ENCODE peak calls at places on chromosomes 11 and 22, in four cellular contexts. I, Y, X and L are unnamed samples.

GRCh38 chr11:110251837-110252236 is 44.6 kb downstream of the RDX start:
- DNase-seq in X (no peak), I (no peak), Y (no peak), L (no peak)

GRCh38 chr22:38049812-38050619 is 7.2 kb upstream of the PICK1 start:
- DNase-seq in Y (no peak), X (no peak), I (no peak), L (no peak)

GRCh38 chr11:45983471-45983845 is 61.0 kb downstream of the LARGE2 start:
- DNase-seq in X (no peak), I (no peak), Y (no peak), L (no peak)

GRCh38 chr11:47786373-47786772 is 19.2 kb upstream of the FNBP4 start:
- DNase-seq in X (no peak), I (no peak), Y (no peak), L (peak)

GRCh38 chr11:61551630-61552029 is 29.2 kb downstream of the SYT7 start:
- DNase-seq in I (no peak), X (no peak), Y (no peak), L (peak)

GRCh38 chr11:47431356-47432083 is 5.3 kb upstream of the PSMC3 start:
- DNase-seq in I (no peak), Y (no peak), X (no peak), L (peak)

GRCh38 chr11:6531267-6531752 is 34.2 kb downstream of the DNHD1 start:
- DNase-seq in X (peak), Y (no peak), I (no peak), L (no peak)

GRCh38 chr11:78063440-78064181 is at the start of gene THRSP:
- DNase-seq in I (no peak), Y (no peak), X (no peak), L (no peak)

GRCh38 chr11:78802058-78802633 is 227.5 kb upstream of the NARS2 start:
- DNase-seq in I (no peak), X (no peak), Y (no peak), L (no peak)

GRCh38 chr11:73980001-73980960 is 2.4 kb downstream of the UCP2 start:
- DNase-seq in Y (no peak), I (peak), X (no peak), L (peak)

GRCh38 chr22:23984430-23984829 is 4.5 kb downstream of the GSTT2 start:
- DNase-seq in Y (no peak), I (peak), X (no peak), L (no peak)

GRCh38 chr11:132790466-132790865 is 741.8 kb downstream of the OPCML start:
- DNase-seq in I (no peak), X (no peak), Y (no peak), L (no peak)

GRCh38 chr11:61057615-61058014 is 44.7 kb upstream of the CD5 start:
- DNase-seq in X (no peak), Y (no peak), I (no peak), L (no peak)

GRCh38 chr11:17156283-17156682 is 51.5 kb downstream of the PIK3C2A start:
- DNase-seq in X (no peak), I (no peak), Y (no peak), L (no peak)
- H3K27ac ChIP-seq in X (no peak), I (no peak), Y (no peak), L (no peak)

DNA sequence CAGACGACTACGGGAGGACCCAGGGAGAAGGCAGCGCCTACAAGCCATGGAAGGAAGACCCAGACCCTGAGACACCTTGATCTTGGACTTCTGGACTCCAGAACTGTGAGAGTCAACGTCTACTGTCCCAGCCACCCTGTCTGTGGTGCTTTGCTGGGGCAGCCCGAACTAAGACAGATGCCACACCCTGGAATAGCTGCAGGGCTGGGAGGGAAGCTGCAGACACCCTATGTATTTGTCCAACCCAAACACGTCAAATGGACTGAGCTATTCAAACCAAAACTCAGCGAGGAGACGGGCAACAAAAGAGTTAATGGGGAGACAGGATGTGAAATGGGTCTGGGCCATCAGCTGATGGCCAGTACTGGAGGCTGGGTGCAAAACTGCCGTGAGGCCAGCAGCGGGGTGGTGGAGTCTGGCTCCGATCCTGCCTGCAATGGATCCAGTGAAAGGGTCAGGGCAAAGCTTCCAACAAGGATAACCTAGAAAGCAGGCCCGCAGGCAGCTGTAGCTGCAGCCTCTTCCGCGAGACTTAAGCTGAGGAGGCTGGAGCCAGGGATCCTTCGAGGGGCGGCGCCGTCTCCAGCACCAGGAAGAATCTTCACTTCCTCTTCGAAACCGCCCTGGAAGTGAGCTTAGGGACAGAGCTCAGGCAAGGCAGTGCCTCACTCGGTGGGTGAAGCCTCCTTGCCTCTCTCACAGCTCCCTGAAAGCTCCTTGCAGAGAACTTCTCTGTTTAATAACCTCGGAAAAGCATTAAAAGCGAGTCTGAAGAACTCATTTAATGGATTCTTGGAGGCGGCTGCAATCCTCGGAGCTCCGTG is 169.6 kb downstream of the CTTN start:
- DNase-seq in I (no peak), X (peak), Y (no peak), L (peak)
- H3K27ac ChIP-seq in I (no peak), X (peak), Y (no peak), L (peak)

GRCh38 chr11:115497303-115497702 is 6.9 kb downstream of the CADM1 start:
- DNase-seq in X (no peak), I (no peak), Y (no peak), L (no peak)
- H3K27ac ChIP-seq in X (peak), I (no peak), Y (no peak), L (no peak)

DNA sequence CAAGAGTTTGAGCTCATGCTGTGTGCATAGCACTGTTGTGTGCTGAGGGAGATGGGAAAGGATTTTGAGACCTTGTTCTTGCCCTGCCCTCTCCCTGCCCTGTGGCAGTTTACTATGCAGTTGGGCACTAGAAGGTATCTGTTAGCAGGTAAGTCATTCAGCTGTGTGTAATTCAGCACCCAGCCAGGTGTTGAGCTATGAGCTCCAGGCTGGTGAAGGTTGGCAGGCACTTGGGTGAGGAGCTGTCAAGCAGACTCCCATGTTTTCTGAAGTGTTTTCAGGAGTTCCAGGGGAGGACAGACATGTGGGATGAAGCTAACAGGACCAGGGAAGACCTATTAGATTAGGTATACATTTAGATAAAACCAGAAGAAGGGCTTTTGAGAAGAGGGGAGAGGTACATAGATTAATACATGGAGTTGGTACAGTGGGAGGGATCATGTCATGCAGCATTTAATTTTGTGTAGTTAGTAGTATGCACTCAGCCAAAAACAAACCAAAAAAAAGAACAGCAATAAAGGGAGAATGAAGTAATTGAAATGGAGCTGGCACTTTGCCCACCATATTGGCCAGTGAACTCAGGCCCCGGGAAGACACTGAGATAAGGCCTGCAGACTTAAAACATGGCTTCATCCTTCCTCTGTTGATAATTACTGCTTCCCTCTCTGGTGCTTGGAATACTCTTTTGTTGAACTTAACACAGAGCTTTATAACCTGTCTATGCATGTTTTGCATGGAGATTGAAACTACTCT is 2.9 kb downstream of the PANX1 start:
- DNase-seq in I (no peak), Y (no peak), X (peak), L (peak)
- H3K27ac ChIP-seq in I (no peak), Y (no peak), X (peak), L (peak)

GRCh38 chr11:12007769-12008737 is at the start of gene DKK3:
- DNase-seq in Y (no peak), I (no peak), X (no peak), L (no peak)
- H3K27ac ChIP-seq in Y (no peak), I (no peak), X (peak), L (peak)

DNA sequence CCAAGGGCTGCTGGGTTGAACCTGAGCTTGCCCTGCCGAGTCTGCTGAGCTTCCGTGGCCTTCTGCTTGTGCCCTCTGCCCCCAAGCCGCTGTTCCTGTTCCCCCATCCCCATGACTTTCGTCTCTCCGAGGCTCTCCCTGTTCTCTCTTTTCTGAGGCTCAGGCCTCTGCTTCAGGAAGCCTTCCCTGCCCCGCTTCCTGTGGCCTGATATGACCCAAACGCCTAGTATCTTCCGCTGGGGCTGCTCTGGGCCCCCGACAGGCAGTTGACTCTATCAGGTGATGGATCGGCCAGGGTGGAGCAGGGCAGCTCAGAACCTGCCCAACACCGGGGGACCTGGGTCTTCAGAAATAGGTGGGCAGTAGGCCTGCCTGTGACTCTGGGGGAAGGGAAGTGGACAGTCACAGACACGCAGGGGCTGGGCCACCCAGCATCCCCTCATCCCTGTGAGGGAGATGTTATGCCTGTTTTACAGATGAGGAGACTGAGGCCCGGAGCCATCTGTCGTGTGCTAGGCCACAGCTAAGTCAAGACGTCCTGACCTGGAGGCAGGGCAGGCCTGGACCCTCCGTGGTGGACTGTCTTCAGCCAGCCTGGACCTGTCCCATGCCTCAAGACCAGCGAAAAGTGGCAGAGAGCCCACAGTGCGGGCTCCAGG is 16.3 kb downstream of the BAD start:
- DNase-seq in Y (no peak), X (no peak), I (no peak), L (no peak)
- H3K27ac ChIP-seq in Y (no peak), X (peak), I (no peak), L (peak)

GRCh38 chr11:7964873-7965272 is 374 bp downstream of the NLRP10 start:
- DNase-seq in Y (no peak), I (no peak), X (no peak), L (no peak)

GRCh38 chr11:7965386-7965785 is at the start of gene NLRP10:
- DNase-seq in X (no peak), I (no peak), Y (no peak), L (no peak)

GRCh38 chr11:7967826-7968225 is 2.6 kb upstream of the NLRP10 start:
- DNase-seq in Y (no peak), I (no peak), X (no peak), L (no peak)

GRCh38 chr11:7967097-7967496 is 1.9 kb upstream of the NLRP10 start:
- DNase-seq in Y (no peak), X (no peak), I (no peak), L (no peak)

DNA sequence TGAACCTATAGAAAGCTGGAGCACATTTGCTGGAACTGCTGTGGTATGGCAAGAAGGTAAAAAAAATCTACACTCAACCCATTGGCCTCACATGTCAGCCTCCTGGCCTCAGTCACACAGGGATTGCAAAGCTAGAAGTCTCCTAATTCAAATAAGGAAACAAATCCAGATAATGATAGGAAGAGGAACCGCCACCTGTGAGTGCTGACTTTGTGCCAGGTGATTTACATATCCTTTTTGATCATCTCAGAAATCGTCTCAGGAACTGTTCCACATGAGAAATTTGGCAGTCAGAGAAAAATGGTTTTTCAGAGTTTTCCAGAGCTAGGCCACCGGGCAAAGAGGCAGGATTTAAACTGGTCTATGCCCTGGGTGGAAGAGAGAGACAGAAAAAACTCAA is 986 bp downstream of the NLRP10 start:
- DNase-seq in Y (no peak), X (no peak), I (no peak), L (no peak)
- H3K27ac ChIP-seq in Y (no peak), X (no peak), I (no peak), L (no peak)

GRCh38 chr22:26883393-26883792 is 226.0 kb downstream of the MIAT start:
- DNase-seq in Y (no peak), X (no peak), I (no peak), L (no peak)

GRCh38 chr22:26887456-26887855 is 230.1 kb downstream of the MIAT start:
- DNase-seq in X (no peak), Y (no peak), I (no peak), L (no peak)

GRCh38 chr22:26884921-26885320 is 227.5 kb downstream of the MIAT start:
- DNase-seq in X (no peak), I (no peak), Y (no peak), L (no peak)

GRCh38 chr22:26887916-26888315 is 230.5 kb downstream of the MIAT start:
- DNase-seq in Y (no peak), I (no peak), X (no peak), L (no peak)

GRCh38 chr22:26885441-26886261 is 228.3 kb downstream of the MIAT start:
- DNase-seq in Y (no peak), X (no peak), I (no peak), L (no peak)
- H3K27ac ChIP-seq in Y (no peak), X (no peak), I (no peak), L (no peak)

DNA sequence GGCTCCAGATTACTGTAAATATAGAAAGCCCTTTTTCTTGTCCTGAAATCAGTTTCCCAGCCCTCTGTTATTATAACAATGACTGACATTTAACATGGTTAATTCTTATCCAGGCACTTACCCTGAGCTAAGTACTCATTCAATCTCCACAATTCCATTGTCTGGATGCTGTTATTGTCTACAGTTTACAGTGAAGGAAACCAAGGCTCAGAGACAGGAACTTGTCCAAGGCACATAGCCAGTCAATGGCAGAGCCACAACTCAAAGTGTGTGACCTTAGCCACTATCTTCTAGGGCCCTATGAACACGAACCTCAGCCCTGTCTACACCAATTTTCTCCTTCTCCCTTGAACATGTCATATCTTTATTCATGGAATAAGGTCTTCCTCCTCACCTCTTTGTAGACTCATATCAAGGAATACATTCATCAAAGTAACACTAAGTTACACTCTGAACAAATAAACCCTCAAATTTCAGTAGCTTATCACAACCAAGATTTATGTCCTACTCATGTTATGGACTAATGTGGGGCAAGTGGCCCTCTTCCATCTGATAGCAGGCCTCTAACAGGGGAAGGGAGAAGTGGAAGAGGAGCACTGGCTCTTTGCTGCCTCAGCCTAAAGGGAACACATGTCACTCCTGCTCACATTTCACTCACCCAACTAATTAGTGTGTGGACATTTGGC is 39.3 kb upstream of the APLNR start:
- DNase-seq in I (no peak), X (no peak), Y (no peak), L (no peak)
- H3K27ac ChIP-seq in I (no peak), X (peak), Y (no peak), L (peak)

GRCh38 chr22:26740253-26740652 is 82.9 kb downstream of the MIAT start:
- DNase-seq in X (no peak), I (no peak), Y (no peak), L (no peak)

GRCh38 chr22:26746311-26746710 is 88.9 kb downstream of the MIAT start:
- DNase-seq in I (no peak), X (no peak), Y (no peak), L (no peak)

GRCh38 chr22:26743149-26743548 is 85.8 kb downstream of the MIAT start:
- DNase-seq in Y (no peak), X (no peak), I (no peak), L (no peak)

GRCh38 chr22:26748845-26749244 is 91.5 kb downstream of the MIAT start:
- DNase-seq in Y (no peak), I (no peak), X (no peak), L (peak)

DNA sequence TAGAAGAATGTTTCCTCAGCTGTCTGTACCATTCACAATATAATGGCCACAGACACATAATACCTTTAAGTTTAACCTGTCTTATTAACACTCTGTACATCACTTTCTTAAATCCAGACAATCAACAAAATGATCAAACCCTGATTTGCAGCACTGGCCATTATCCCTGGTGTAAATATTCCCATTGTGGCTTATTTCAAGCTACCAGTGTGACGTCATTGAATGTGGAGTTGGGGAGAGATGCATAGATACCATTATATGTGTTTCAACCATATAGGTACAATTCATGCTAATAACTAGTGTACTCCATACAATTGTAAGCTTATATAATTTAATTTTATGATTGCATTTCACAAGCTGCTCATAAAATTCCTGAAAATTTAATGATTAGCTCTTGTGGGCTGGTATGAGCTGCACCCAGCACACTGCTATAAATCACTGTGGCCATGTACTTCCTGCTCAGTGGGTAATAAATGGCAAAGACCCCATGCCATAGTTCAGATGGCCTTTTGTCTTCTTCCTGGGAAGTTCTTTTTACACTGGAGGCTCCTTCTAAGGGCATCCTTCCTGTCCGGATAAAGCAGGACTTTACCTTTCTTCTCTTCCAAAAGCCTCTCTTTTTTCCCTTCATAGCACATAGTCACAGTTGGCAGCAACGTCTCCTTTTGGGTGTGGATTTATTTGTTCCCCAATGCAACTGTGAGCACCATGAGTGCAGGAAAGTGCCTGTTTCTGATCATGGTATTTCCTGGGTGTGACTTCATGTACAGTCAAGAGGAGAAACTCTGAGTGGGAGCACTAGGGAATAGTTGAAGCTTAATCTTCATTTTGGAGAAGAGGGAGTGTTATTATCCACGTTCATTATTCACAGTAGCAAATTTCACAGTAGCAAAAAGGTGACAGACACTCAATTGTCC is 87.8 kb downstream of the MIAT start:
- DNase-seq in X (no peak), Y (no peak), I (no peak), L (no peak)
- H3K27ac ChIP-seq in X (no peak), Y (no peak), I (no peak), L (no peak)